ENCODE peak calls at places on chromosomes 4 and X, in ten cellular contexts. Z, K, G, Y, J, S, E, V, O and B are unnamed samples.

GRCh38 chrX:39984191-39984956 is 113.4 kb downstream of the BCOR start:
- DNase-seq in Z (no peak), K (no peak), G (no peak), Y (peak; percentile 60), J (no peak), S (no peak), E (peak; percentile 49), V (no peak), O (peak; percentile 18), B (no peak)

GRCh38 chrX:11890843-11891514 is 132.9 kb downstream of the MSL3 start:
- DNase-seq in Z (no peak), K (no peak), G (peak; percentile 60), Y (peak; percentile 1), J (no peak), S (no peak), E (peak; percentile 45), V (no peak), O (no peak), B (no peak)

GRCh38 chr4:8517946-8518345 is 62.2 kb upstream of the GPR78 start:
- DNase-seq in Z (no peak), K (no peak), G (no peak), Y (no peak), J (no peak), S (no peak), E (no peak), V (no peak), O (no peak), B (no peak)

GRCh38 chr4:48944659-48945290 is 38.2 kb upstream of the OCIAD2 start:
- DNase-seq in Z (peak; percentile 76), K (no peak), G (no peak), Y (no peak), J (peak; percentile 38), S (no peak), E (no peak), V (no peak), O (no peak), B (no peak)

GRCh38 chr4:34676390-34676789 is 1567.9 kb downstream of the ARAP2 start:
- DNase-seq in Z (no peak), K (no peak), G (no peak), Y (no peak), J (no peak), S (no peak), E (no peak), V (no peak), O (no peak), B (no peak)

GRCh38 chrX:49176421-49177326 is 5.0 kb downstream of the PLP2 start:
- DNase-seq in Z (no peak), K (no peak), G (no peak), Y (no peak), J (no peak), S (no peak), E (no peak), V (no peak), O (no peak), B (no peak)

GRCh38 chr4:183960021-183960420 is 54.9 kb downstream of the STOX2 start:
- DNase-seq in Z (no peak), K (peak; percentile 78), G (peak; percentile 81), Y (peak; percentile 78), J (no peak), S (no peak), E (peak; percentile 74), V (no peak), O (peak; percentile 4), B (peak; percentile 97)

GRCh38 chr4:54541426-54542118 is 116.2 kb upstream of the KIT start:
- DNase-seq in Z (no peak), K (no peak), G (no peak), Y (no peak), J (no peak), S (no peak), E (no peak), V (no peak), O (peak; percentile 93), B (no peak)

GRCh38 chr4:150461957-150462356 is 120.0 kb upstream of the MAB21L2 start:
- DNase-seq in Z (no peak), K (no peak), G (no peak), Y (no peak), J (no peak), S (no peak), E (no peak), V (no peak), O (no peak), B (no peak)

GRCh38 chrX:155334486-155335316 is at the start of gene CLIC2:
- DNase-seq in Z (peak; percentile 3), K (no peak), G (peak; percentile 1), Y (peak; percentile 84), J (peak; percentile 9), S (no peak), E (peak; percentile 95), V (no peak), O (peak; percentile 27), B (no peak)

GRCh38 chr4:120236873-120237272 is 170.2 kb upstream of the MAD2L1 start:
- DNase-seq in Z (no peak), K (no peak), G (no peak), Y (no peak), J (no peak), S (no peak), E (no peak), V (no peak), O (no peak), B (no peak)

GRCh38 chr4:98688416-98689290 is 30.2 kb upstream of the TSPAN5 start:
- DNase-seq in Z (peak; percentile 54), K (no peak), G (no peak), Y (peak; percentile 61), J (no peak), S (no peak), E (peak; percentile 80), V (no peak), O (peak; percentile 87), B (no peak)

GRCh38 chrX:10926906-10927305 is 184.2 kb upstream of the HCCS start:
- DNase-seq in Z (no peak), K (no peak), G (no peak), Y (peak; percentile 32), J (no peak), S (no peak), E (peak; percentile 33), V (no peak), O (peak; percentile 50), B (no peak)

GRCh38 chrX:146967296-146967695 is 152.8 kb upstream of the CXorf51A start:
- DNase-seq in Z (no peak), K (no peak), G (no peak), Y (no peak), J (no peak), S (no peak), E (no peak), V (no peak), O (no peak), B (no peak)

GRCh38 chr4:26105815-26106699 is 192.0 kb downstream of the SMIM20 start:
- DNase-seq in Z (no peak), K (no peak), G (no peak), Y (peak; percentile 84), J (no peak), S (no peak), E (peak; percentile 83), V (no peak), O (peak; percentile 72), B (no peak)

GRCh38 chr4:129342820-129343219 is 246.9 kb downstream of the C4orf33 start:
- DNase-seq in Z (no peak), K (no peak), G (no peak), Y (peak; percentile 90), J (no peak), S (no peak), E (peak; percentile 86), V (no peak), O (peak; percentile 75), B (no peak)

GRCh38 chr4:184265566-184266351 is 48.1 kb upstream of the ENPP6 start:
- DNase-seq in Z (no peak), K (no peak), G (no peak), Y (peak; percentile 9), J (no peak), S (no peak), E (peak; percentile 21), V (no peak), O (peak; percentile 61), B (peak; percentile 53)

GRCh38 chr4:173436149-173436579 is 37.2 kb upstream of the SCRG1 start:
- DNase-seq in Z (no peak), K (no peak), G (no peak), Y (peak; percentile 70), J (no peak), S (no peak), E (peak; percentile 93), V (no peak), O (peak; percentile 83), B (no peak)

GRCh38 chr4:25440478-25441030 is 63.5 kb downstream of the ANAPC4 start:
- DNase-seq in Z (no peak), K (no peak), G (no peak), Y (peak; percentile 25), J (no peak), S (no peak), E (no peak), V (no peak), O (no peak), B (peak; percentile 52)

GRCh38 chrX:34768290-34768689 is 111.2 kb upstream of the TMEM47 start:
- DNase-seq in Z (no peak), K (no peak), G (no peak), Y (no peak), J (no peak), S (no peak), E (no peak), V (no peak), O (no peak), B (no peak)

GRCh38 chr4:184361443-184361842 is 112.9 kb downstream of the IRF2 start:
- DNase-seq in Z (no peak), K (no peak), G (no peak), Y (peak; percentile 55), J (no peak), S (no peak), E (peak; percentile 65), V (no peak), O (no peak), B (no peak)

GRCh38 chr4:168925789-168926490 is 84.1 kb downstream of the CBR4 start:
- DNase-seq in Z (no peak), K (no peak), G (no peak), Y (no peak), J (no peak), S (no peak), E (no peak), V (no peak), O (no peak), B (no peak)

GRCh38 chr4:36281384-36282106 is at the start of gene DTHD1:
- DNase-seq in Z (peak; percentile 64), K (no peak), G (no peak), Y (no peak), J (no peak), S (no peak), E (no peak), V (no peak), O (no peak), B (no peak)

GRCh38 chr4:171846232-171846631 is 33.0 kb downstream of the GALNTL6 start:
- DNase-seq in Z (peak; percentile 20), K (peak; percentile 62), G (no peak), Y (peak; percentile 0), J (no peak), S (no peak), E (peak; percentile 40), V (no peak), O (peak; percentile 66), B (peak; percentile 33)

GRCh38 chr4:3299122-3299521 is 6.3 kb downstream of the RGS12 start:
- DNase-seq in Z (no peak), K (no peak), G (no peak), Y (no peak), J (peak; percentile 11), S (peak; percentile 5), E (no peak), V (no peak), O (no peak), B (no peak)

GRCh38 chr4:56764206-56764605 is 57.3 kb downstream of the SPINK2 start:
- DNase-seq in Z (no peak), K (no peak), G (no peak), Y (no peak), J (no peak), S (no peak), E (no peak), V (no peak), O (no peak), B (no peak)

GRCh38 chrX:964831-965416 is 247.5 kb downstream of the CRLF2 start:
- DNase-seq in Z (no peak), K (no peak), G (no peak), Y (no peak), J (no peak), S (no peak), E (no peak), V (no peak), O (peak; percentile 32), B (no peak)

GRCh38 chr4:73868206-73869129 is 725 bp upstream of the CXCL1 start:
- DNase-seq in Z (no peak), K (no peak), G (no peak), Y (peak; percentile 29), J (no peak), S (no peak), E (no peak), V (no peak), O (no peak), B (no peak)